ENCODE peak calls at places on chromosomes 4 and X, in eight cellular contexts. N is right atrium auricular region; Z is AG08395; T is activated T-cell treated with anti-CD3 and anti-CD28 coated beads, Interleukin-2, amount 50 U/mL, for 1 hour; D is ELF-1; A is frontal cortex; P is CD8-positive, alpha-beta T cell; Q is MG63. U is an unnamed sample.

GRCh38 chr4:2924765-2925301 is 38.4 kb downstream of the NOP14 start:
- DNase-seq in N (no peak), D (peak), Z (no peak), P (no peak), T (peak), Q (no peak), A (no peak), U (no peak)

GRCh38 chrX:135973025-135973547 is 702 bp downstream of the MMGT1 start:
- DNase-seq in D (no peak), T (no peak), A (no peak), N (no peak), Z (no peak), Q (peak), P (no peak), U (no peak)

GRCh38 chr4:54659213-54660144 is 1.7 kb downstream of the KIT start:
- DNase-seq in Q (no peak), D (peak), Z (peak), A (no peak), P (no peak), T (no peak), N (no peak), U (no peak)

GRCh38 chr4:116752027-116752426 is 333.3 kb downstream of the TRAM1L1 start:
- DNase-seq in Z (no peak), Q (no peak), N (no peak), D (no peak), T (no peak), P (no peak), A (no peak), U (no peak)

GRCh38 chr4:85498068-85498733 is 23.3 kb downstream of the ARHGAP24 start:
- DNase-seq in Z (peak), T (no peak), Q (peak), D (no peak), P (no peak), N (peak), A (no peak), U (peak)

GRCh38 chrX:70755850-70756249 is 152.7 kb downstream of the TEX11 start:
- DNase-seq in Q (no peak), P (peak), D (peak), N (no peak), A (no peak), Z (no peak), T (peak), U (no peak)

GRCh38 chr4:141686146-141686775 is 49.9 kb downstream of the IL15 start:
- DNase-seq in T (no peak), D (no peak), A (no peak), P (no peak), Q (no peak), N (no peak), Z (no peak), U (no peak)

GRCh38 chr4:82588871-82589270 is 27.1 kb upstream of the TMEM150C start:
- DNase-seq in N (no peak), Z (no peak), D (no peak), A (no peak), Q (no peak), T (no peak), P (no peak), U (no peak)

GRCh38 chr4:155741546-155741945 is 17.3 kb upstream of the GUCY1B1 start:
- DNase-seq in N (no peak), Z (no peak), Q (no peak), T (no peak), A (no peak), P (no peak), D (no peak), U (no peak)

GRCh38 chr4:122827258-122827887 is 742 bp downstream of the FGF2 start:
- DNase-seq in T (peak), N (peak), Z (peak), D (peak), Q (peak), P (no peak), A (peak), U (no peak)

GRCh38 chr4:67035986-67036385 is 509.3 kb downstream of the CENPC start:
- DNase-seq in Q (no peak), Z (no peak), P (no peak), T (no peak), N (no peak), D (no peak), A (no peak), U (no peak)

GRCh38 chrX:98398542-98398941 is 1514.8 kb downstream of the RPA4 start:
- DNase-seq in Z (no peak), P (no peak), A (no peak), Q (no peak), N (no peak), T (no peak), D (no peak), U (no peak)

GRCh38 chrX:357693-358471 is 28.8 kb downstream of the PPP2R3B start:
- DNase-seq in A (no peak), Z (peak), N (no peak), Q (no peak), T (peak), P (peak), D (no peak), U (no peak)

GRCh38 chr4:154527308-154527707 is 22.9 kb downstream of the PLRG1 start:
- DNase-seq in Q (no peak), T (no peak), D (no peak), P (no peak), A (no peak), N (no peak), Z (no peak), U (no peak)

GRCh38 chr4:159103406-159104131 is 690 bp downstream of the RAPGEF2 start:
- DNase-seq in T (peak), D (peak), Q (peak), Z (peak), A (peak), P (peak), N (no peak), U (no peak)

GRCh38 chr4:99817310-99817885 is 771 bp downstream of the DAPP1 start:
- DNase-seq in D (no peak), Z (no peak), Q (no peak), P (no peak), N (no peak), A (no peak), T (no peak), U (no peak)

GRCh38 chrX:46957299-46957698 is 45.1 kb downstream of the JADE3 start:
- DNase-seq in Q (no peak), T (no peak), A (no peak), N (no peak), Z (no peak), D (no peak), P (no peak), U (no peak)

GRCh38 chr4:178427663-178428062 is 985.4 kb upstream of the AGA start:
- DNase-seq in P (no peak), A (no peak), Q (no peak), D (no peak), N (no peak), Z (no peak), T (no peak), U (no peak)

GRCh38 chr4:155603360-155603891 is 63.2 kb upstream of the GUCY1A1 start:
- DNase-seq in N (no peak), A (no peak), Z (no peak), T (no peak), P (no peak), D (peak), Q (no peak), U (no peak)